ENCODE peak calls at places on chromosomes 2 and 18, in eight cellular contexts. One of them, this sample, is unnamed. For H3K9me3, the result is how much of the 10 kb centered on the place peaks cover.

GRCh38 chr2:16525265-16525887 is 140.3 kb downstream of the CYRIA start:
- DNase-seq in K562: peak
- DNase-seq in vagina: no peak
- DNase-seq in IMR-90: no peak
- DNase-seq in prostate gland: no peak
- DNase-seq in adrenal gland: no peak
- DNase-seq in A549: peak
- DNase-seq in heart left ventricle: no peak
- DNase-seq in this sample: no peak

GRCh38 chr2:208031608-208032019 is 6.3 kb upstream of the PLEKHM3 start:
- DNase-seq in K562: no peak
- DNase-seq in vagina: no peak
- DNase-seq in IMR-90: peak
- DNase-seq in prostate gland: peak
- DNase-seq in adrenal gland: no peak
- DNase-seq in A549: peak
- DNase-seq in heart left ventricle: no peak
- DNase-seq in this sample: no peak

GRCh38 chr2:206083602-206084467 is 2.1 kb downstream of the INO80D start:
- DNase-seq in K562: peak
- DNase-seq in vagina: no peak
- DNase-seq in IMR-90: no peak
- DNase-seq in prostate gland: peak
- DNase-seq in adrenal gland: no peak
- DNase-seq in A549: peak
- DNase-seq in heart left ventricle: no peak
- DNase-seq in this sample: peak

GRCh38 chr2:7595181-7595580 is 678.0 kb downstream of the RNF144A start:
- DNase-seq in K562: no peak
- DNase-seq in vagina: no peak
- DNase-seq in IMR-90: no peak
- DNase-seq in prostate gland: no peak
- DNase-seq in adrenal gland: no peak
- DNase-seq in A549: no peak
- DNase-seq in heart left ventricle: no peak
- DNase-seq in this sample: no peak

GRCh38 chr18:3104190-3105054 is 91.5 kb upstream of the LPIN2 start:
- DNase-seq in K562: no peak
- DNase-seq in vagina: no peak
- DNase-seq in IMR-90: peak
- DNase-seq in prostate gland: no peak
- DNase-seq in adrenal gland: no peak
- DNase-seq in A549: no peak
- DNase-seq in heart left ventricle: no peak
- DNase-seq in this sample: no peak

GRCh38 chr2:110994250-110994961 is 126.3 kb upstream of the BCL2L11 start:
- DNase-seq in K562: no peak
- DNase-seq in vagina: no peak
- DNase-seq in IMR-90: no peak
- DNase-seq in prostate gland: no peak
- DNase-seq in adrenal gland: no peak
- DNase-seq in A549: no peak
- DNase-seq in heart left ventricle: no peak
- DNase-seq in this sample: no peak

GRCh38 chr18:22166070-22166972 is 3.1 kb upstream of the GATA6 start:
- DNase-seq in K562: no peak
- DNase-seq in vagina: no peak
- DNase-seq in IMR-90: no peak
- DNase-seq in prostate gland: no peak
- DNase-seq in adrenal gland: peak
- DNase-seq in A549: peak
- DNase-seq in heart left ventricle: peak
- DNase-seq in this sample: peak

GRCh38 chr18:78156466-78156865 is 823.2 kb upstream of the SALL3 start:
- DNase-seq in K562: no peak
- DNase-seq in vagina: no peak
- DNase-seq in IMR-90: no peak
- DNase-seq in prostate gland: no peak
- DNase-seq in adrenal gland: no peak
- DNase-seq in A549: no peak
- DNase-seq in heart left ventricle: no peak
- DNase-seq in this sample: no peak

GRCh38 chr2:125553768-125554167 is 1102.2 kb upstream of the GYPC start:
- DNase-seq in K562: no peak
- DNase-seq in vagina: no peak
- DNase-seq in IMR-90: no peak
- DNase-seq in prostate gland: no peak
- DNase-seq in adrenal gland: no peak
- DNase-seq in A549: no peak
- DNase-seq in heart left ventricle: no peak
- DNase-seq in this sample: no peak

GRCh38 chr2:25617948-25618646 is 55.3 kb downstream of the DTNB start:
- DNase-seq in K562: no peak
- DNase-seq in vagina: no peak
- DNase-seq in IMR-90: peak
- DNase-seq in prostate gland: peak
- DNase-seq in adrenal gland: no peak
- DNase-seq in A549: peak
- DNase-seq in heart left ventricle: no peak
- DNase-seq in this sample: no peak

GRCh38 chr2:174752403-174753037 is 11.8 kb downstream of the CHRNA1 start:
- DNase-seq in K562: no peak
- DNase-seq in vagina: no peak
- DNase-seq in IMR-90: no peak
- DNase-seq in prostate gland: no peak
- DNase-seq in adrenal gland: no peak
- DNase-seq in A549: no peak
- DNase-seq in heart left ventricle: no peak
- DNase-seq in this sample: no peak

GRCh38 chr18:41906528-41907256 is 48.3 kb upstream of the PIK3C3 start:
- DNase-seq in K562: peak
- DNase-seq in vagina: no peak
- DNase-seq in IMR-90: peak
- DNase-seq in prostate gland: no peak
- DNase-seq in adrenal gland: no peak
- DNase-seq in A549: peak
- DNase-seq in heart left ventricle: no peak
- DNase-seq in this sample: no peak

DNA sequence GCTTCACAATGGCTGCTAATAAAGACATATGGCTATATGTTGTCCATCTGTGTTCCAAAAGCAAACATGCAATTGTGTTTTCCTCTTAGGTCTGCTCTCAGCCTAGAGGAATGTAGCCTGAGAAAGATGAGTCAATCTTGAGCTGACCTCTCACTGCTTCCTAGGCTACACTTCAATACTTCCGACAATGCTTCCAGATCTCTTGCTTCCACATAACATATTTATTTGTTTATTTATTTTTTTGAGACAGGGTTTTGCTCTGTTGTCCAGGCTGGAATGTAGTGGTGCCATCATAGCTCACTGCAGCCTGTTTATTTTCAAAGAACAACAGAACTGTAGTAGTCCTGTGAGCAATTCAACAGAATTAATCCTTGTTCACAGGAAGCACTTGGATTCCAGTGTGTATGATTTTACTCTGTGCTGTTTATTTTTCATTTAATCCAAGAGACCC is 438.0 kb downstream of the TXNL1 start:
- DNase-seq in K562: no peak
- DNase-seq in vagina: no peak
- DNase-seq in IMR-90: peak
- DNase-seq in prostate gland: no peak
- DNase-seq in adrenal gland: no peak
- DNase-seq in A549: peak
- DNase-seq in heart left ventricle: no peak
- DNase-seq in this sample: no peak
- H3K9me3 ChIP-seq in K562: under half
- H3K9me3 ChIP-seq in vagina: under half
- H3K9me3 ChIP-seq in IMR-90: under half
- H3K9me3 ChIP-seq in prostate gland: under half
- H3K9me3 ChIP-seq in adrenal gland: under half
- H3K9me3 ChIP-seq in A549: under half
- H3K9me3 ChIP-seq in heart left ventricle: under half
- H3K9me3 ChIP-seq in this sample: under half

GRCh38 chr18:8605974-8606373 is 3.3 kb upstream of the RAB12 start:
- DNase-seq in K562: no peak
- DNase-seq in vagina: no peak
- DNase-seq in IMR-90: no peak
- DNase-seq in prostate gland: no peak
- DNase-seq in adrenal gland: no peak
- DNase-seq in A549: no peak
- DNase-seq in heart left ventricle: no peak
- DNase-seq in this sample: no peak

GRCh38 chr18:8601277-8602032 is 7.8 kb upstream of the RAB12 start:
- DNase-seq in K562: no peak
- DNase-seq in vagina: no peak
- DNase-seq in IMR-90: no peak
- DNase-seq in prostate gland: no peak
- DNase-seq in adrenal gland: no peak
- DNase-seq in A549: no peak
- DNase-seq in heart left ventricle: no peak
- DNase-seq in this sample: no peak

GRCh38 chr18:8602557-8602956 is 6.7 kb upstream of the RAB12 start:
- DNase-seq in K562: no peak
- DNase-seq in vagina: no peak
- DNase-seq in IMR-90: no peak
- DNase-seq in prostate gland: no peak
- DNase-seq in adrenal gland: no peak
- DNase-seq in A549: no peak
- DNase-seq in heart left ventricle: no peak
- DNase-seq in this sample: no peak

GRCh38 chr18:8602040-8602439 is 7.2 kb upstream of the RAB12 start:
- DNase-seq in K562: peak
- DNase-seq in vagina: no peak
- DNase-seq in IMR-90: no peak
- DNase-seq in prostate gland: no peak
- DNase-seq in adrenal gland: no peak
- DNase-seq in A549: no peak
- DNase-seq in heart left ventricle: no peak
- DNase-seq in this sample: no peak

DNA sequence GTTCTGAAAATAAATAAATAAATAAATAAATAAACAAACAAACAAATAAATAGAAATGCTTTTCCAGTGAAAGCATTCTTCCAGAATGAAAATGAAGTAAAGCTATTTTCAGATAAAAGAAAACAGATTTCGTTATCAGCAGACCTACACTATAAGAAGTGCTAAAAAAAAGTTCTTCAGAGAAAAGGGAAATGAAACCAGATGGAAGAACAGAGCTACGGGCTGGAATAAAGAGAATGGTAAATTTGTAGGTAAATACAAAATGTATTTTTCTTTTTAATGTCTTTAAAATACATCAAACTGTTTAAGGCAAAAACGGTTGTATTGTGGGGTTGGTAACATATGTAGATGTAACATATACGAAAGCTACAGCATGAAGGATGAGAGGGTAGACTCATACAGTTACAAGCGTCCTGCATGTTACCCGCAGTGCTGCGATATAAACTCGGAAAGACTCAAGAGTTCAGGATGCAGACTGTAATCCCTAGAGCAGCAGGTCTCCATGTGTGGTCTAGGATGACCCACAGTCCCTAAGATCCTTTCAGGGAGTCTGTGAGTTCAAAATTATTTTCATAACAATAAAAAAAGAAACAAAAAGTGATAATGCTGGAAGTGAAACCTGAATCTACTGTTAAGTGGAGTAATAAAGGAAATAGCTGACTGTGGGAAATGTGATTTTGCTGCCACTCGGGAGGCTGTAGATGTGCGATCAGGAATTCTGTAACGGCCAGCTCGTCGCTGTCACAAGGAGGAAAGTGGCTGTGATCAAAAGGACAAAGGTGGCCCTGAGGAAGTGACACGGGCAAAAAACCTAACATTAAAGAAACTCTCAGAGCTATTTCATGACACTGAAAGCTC is 5.3 kb upstream of the RAB12 start:
- DNase-seq in K562: no peak
- DNase-seq in vagina: no peak
- DNase-seq in IMR-90: no peak
- DNase-seq in prostate gland: no peak
- DNase-seq in adrenal gland: no peak
- DNase-seq in A549: no peak
- DNase-seq in heart left ventricle: no peak
- DNase-seq in this sample: no peak
- H3K27ac ChIP-seq in K562: no peak
- H3K27ac ChIP-seq in vagina: no peak
- H3K27ac ChIP-seq in IMR-90: no peak
- H3K27ac ChIP-seq in prostate gland: no peak
- H3K27ac ChIP-seq in adrenal gland: no peak
- H3K27ac ChIP-seq in A549: no peak
- H3K27ac ChIP-seq in heart left ventricle: no peak
- H3K27ac ChIP-seq in this sample: no peak

GRCh38 chr2:74178211-74179062 is at the start of gene MOB1A:
- DNase-seq in K562: peak
- DNase-seq in vagina: peak
- DNase-seq in IMR-90: peak
- DNase-seq in prostate gland: peak
- DNase-seq in adrenal gland: peak
- DNase-seq in A549: peak
- DNase-seq in heart left ventricle: peak
- DNase-seq in this sample: peak
- TF ChIP-seq POLR2A in K562: peak
- TF ChIP-seq POLR2A in vagina: peak
- TF ChIP-seq POLR2A in IMR-90: peak
- TF ChIP-seq POLR2A in prostate gland: peak
- TF ChIP-seq POLR2A in adrenal gland: peak
- TF ChIP-seq POLR2A in A549: peak
- TF ChIP-seq POLR2A in heart left ventricle: peak
- TF ChIP-seq POLR2A in this sample: peak

GRCh38 chr2:3913252-3913651 is 209.9 kb downstream of the DCDC2C start:
- DNase-seq in K562: no peak
- DNase-seq in vagina: no peak
- DNase-seq in IMR-90: no peak
- DNase-seq in prostate gland: no peak
- DNase-seq in adrenal gland: no peak
- DNase-seq in A549: no peak
- DNase-seq in heart left ventricle: no peak
- DNase-seq in this sample: no peak

GRCh38 chr2:3911891-3912455 is 208.6 kb downstream of the DCDC2C start:
- DNase-seq in K562: no peak
- DNase-seq in vagina: no peak
- DNase-seq in IMR-90: no peak
- DNase-seq in prostate gland: no peak
- DNase-seq in adrenal gland: no peak
- DNase-seq in A549: no peak
- DNase-seq in heart left ventricle: no peak
- DNase-seq in this sample: no peak

GRCh38 chr2:3914243-3914642 is 210.9 kb downstream of the DCDC2C start:
- DNase-seq in K562: no peak
- DNase-seq in vagina: no peak
- DNase-seq in IMR-90: no peak
- DNase-seq in prostate gland: no peak
- DNase-seq in adrenal gland: no peak
- DNase-seq in A549: no peak
- DNase-seq in heart left ventricle: no peak
- DNase-seq in this sample: no peak
- H3K9me3 ChIP-seq in K562: under half
- H3K9me3 ChIP-seq in vagina: under half
- H3K9me3 ChIP-seq in IMR-90: under half
- H3K9me3 ChIP-seq in prostate gland: under half
- H3K9me3 ChIP-seq in adrenal gland: under half
- H3K9me3 ChIP-seq in A549: under half
- H3K9me3 ChIP-seq in heart left ventricle: under half
- H3K9me3 ChIP-seq in this sample: under half

GRCh38 chr2:68798574-68798973 is 64.0 kb downstream of the ARHGAP25 start:
- DNase-seq in K562: no peak
- DNase-seq in vagina: no peak
- DNase-seq in IMR-90: no peak
- DNase-seq in prostate gland: no peak
- DNase-seq in adrenal gland: no peak
- DNase-seq in A549: no peak
- DNase-seq in heart left ventricle: no peak
- DNase-seq in this sample: no peak
- H3K27ac ChIP-seq in K562: no peak
- H3K27ac ChIP-seq in vagina: no peak
- H3K27ac ChIP-seq in IMR-90: no peak
- H3K27ac ChIP-seq in prostate gland: no peak
- H3K27ac ChIP-seq in adrenal gland: no peak
- H3K27ac ChIP-seq in A549: no peak
- H3K27ac ChIP-seq in heart left ventricle: no peak
- H3K27ac ChIP-seq in this sample: no peak

This sample was measured in body of pancreas.